ENCODE peak calls at places on chromosome 15, in five cellular contexts. K is GM13976, Y is left ventricle myocardium inferior, I is GM10248, D is omental fat pad. F is an unnamed sample.

GRCh38 chr15:43274136-43274535 is 7.4 kb upstream of the TGM5 start:
- DNase-seq in I (no peak), D (no peak), K (no peak), Y (peak), F (no peak)

GRCh38 chr15:57743424-57743823 is 36.9 kb downstream of the POLR2M start:
- DNase-seq in K (no peak), D (no peak), I (no peak), Y (no peak), F (no peak)

GRCh38 chr15:74906193-74906449 is 530 bp downstream of the FAM219B start:
- DNase-seq in D (no peak), K (no peak), Y (no peak), I (no peak), F (peak)

GRCh38 chr15:73317651-73318462 is 50.9 kb downstream of the HCN4 start:
- DNase-seq in Y (no peak), K (no peak), D (no peak), I (no peak), F (no peak)

GRCh38 chr15:48644498-48644826 is 1.0 kb downstream of the FBN1 start:
- DNase-seq in Y (peak), D (no peak), I (no peak), K (peak), F (no peak)

GRCh38 chr15:75531041-75531450 is 48.1 kb downstream of the PTPN9 start:
- DNase-seq in I (no peak), D (no peak), Y (peak), K (no peak), F (peak)

GRCh38 chr15:59933607-59934006 is 70.5 kb upstream of the FOXB1 start:
- DNase-seq in I (no peak), K (no peak), D (no peak), Y (no peak), F (no peak)

GRCh38 chr15:59303641-59304433 is 68.8 kb downstream of the MYO1E start:
- DNase-seq in D (no peak), Y (no peak), I (no peak), K (no peak), F (no peak)

GRCh38 chr15:56871867-56872266 is 46.6 kb upstream of the TCF12 start:
- DNase-seq in D (no peak), Y (no peak), K (no peak), I (no peak), F (no peak)

GRCh38 chr15:23075927-23076326 is 36.6 kb upstream of the TUBGCP5 start:
- DNase-seq in K (no peak), Y (no peak), D (no peak), I (no peak), F (peak)

GRCh38 chr15:63755162-63755561 is 78.6 kb downstream of the HERC1 start:
- DNase-seq in Y (no peak), D (no peak), I (no peak), K (no peak), F (no peak)
- TF ChIP-seq CTCF in Y (no peak), D (no peak), I (no peak), K (no peak), F (no peak)

GRCh38 chr15:50840520-50840919 is 68.0 kb upstream of the AP4E1 start:
- DNase-seq in I (no peak), D (no peak), Y (no peak), K (no peak), F (no peak)
- TF ChIP-seq CTCF in I (no peak), D (no peak), Y (no peak), K (no peak), F (no peak)

GRCh38 chr15:52783191-52783829 is 6.8 kb downstream of the ONECUT1 start:
- DNase-seq in K (no peak), I (no peak), Y (no peak), D (no peak), F (peak)

GRCh38 chr15:52784799-52785671 is 5.1 kb downstream of the ONECUT1 start:
- DNase-seq in Y (no peak), D (no peak), I (no peak), K (no peak), F (no peak)

GRCh38 chr15:52782514-52782913 is 7.6 kb downstream of the ONECUT1 start:
- DNase-seq in Y (no peak), K (no peak), D (no peak), I (no peak), F (no peak)

GRCh38 chr15:52785672-52786406 is 4.3 kb downstream of the ONECUT1 start:
- DNase-seq in Y (no peak), K (no peak), D (no peak), I (no peak), F (no peak)

GRCh38 chr15:52783929-52784798 is 6.0 kb downstream of the ONECUT1 start:
- DNase-seq in Y (no peak), D (no peak), K (peak), I (no peak), F (peak)
- TF ChIP-seq CTCF in Y (peak), D (no peak), K (peak), I (no peak), F (no peak)

GRCh38 chr15:94387442-94387841 is 156.1 kb downstream of the MCTP2 start:
- DNase-seq in Y (no peak), K (no peak), D (no peak), I (no peak), F (no peak)
- TF ChIP-seq CTCF in Y (no peak), K (no peak), D (no peak), I (no peak), F (no peak)

GRCh38 chr15:101254157-101255065 is 2.6 kb upstream of the CHSY1 start:
- DNase-seq in D (no peak), I (no peak), K (no peak), Y (no peak), F (no peak)

GRCh38 chr15:101250331-101250730 is 1.5 kb downstream of the CHSY1 start:
- DNase-seq in I (no peak), Y (no peak), K (no peak), D (no peak), F (no peak)

GRCh38 chr15:101250931-101251829 is 668 bp downstream of the CHSY1 start:
- DNase-seq in D (no peak), I (no peak), K (no peak), Y (no peak), F (peak)

GRCh38 chr15:101252836-101253235 is 988 bp upstream of the CHSY1 start:
- DNase-seq in I (no peak), Y (no peak), D (no peak), K (peak), F (no peak)

GRCh38 chr15:101251830-101252820 is at the start of gene CHSY1:
- DNase-seq in K (peak), D (peak), I (peak), Y (peak), F (peak)
- TF ChIP-seq CTCF in K (peak), D (no peak), I (peak), Y (peak), F (no peak)

DNA sequence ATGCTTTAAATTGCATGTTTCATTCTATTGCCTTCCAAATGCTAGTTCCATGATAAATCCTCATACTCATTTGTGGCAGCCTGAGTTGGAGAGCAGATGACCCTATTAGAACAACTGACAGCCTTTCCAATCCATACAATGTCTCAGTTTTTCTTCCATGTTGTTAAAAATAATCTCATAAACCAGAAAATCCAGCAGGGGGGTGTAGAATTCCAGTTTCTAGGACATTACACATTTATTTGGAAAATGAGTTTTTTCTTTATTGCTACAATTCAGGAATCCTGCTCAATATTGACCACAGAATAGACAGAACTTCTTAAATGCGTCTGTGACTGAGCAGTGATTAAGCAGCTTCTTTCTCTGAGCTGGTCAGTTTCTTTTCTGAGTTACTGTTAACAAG is 174.2 kb upstream of the ATP10A start:
- DNase-seq in Y (no peak), D (no peak), K (no peak), I (no peak), F (no peak)
- TF ChIP-seq CTCF in Y (no peak), D (no peak), K (no peak), I (no peak), F (no peak)

GRCh38 chr15:45320581-45320980 is 57.8 kb downstream of the GATM start:
- DNase-seq in Y (no peak), D (no peak), I (no peak), K (no peak), F (no peak)

GRCh38 chr15:45319472-45320214 is 58.7 kb downstream of the GATM start:
- DNase-seq in I (no peak), K (no peak), Y (no peak), D (no peak), F (no peak)

DNA sequence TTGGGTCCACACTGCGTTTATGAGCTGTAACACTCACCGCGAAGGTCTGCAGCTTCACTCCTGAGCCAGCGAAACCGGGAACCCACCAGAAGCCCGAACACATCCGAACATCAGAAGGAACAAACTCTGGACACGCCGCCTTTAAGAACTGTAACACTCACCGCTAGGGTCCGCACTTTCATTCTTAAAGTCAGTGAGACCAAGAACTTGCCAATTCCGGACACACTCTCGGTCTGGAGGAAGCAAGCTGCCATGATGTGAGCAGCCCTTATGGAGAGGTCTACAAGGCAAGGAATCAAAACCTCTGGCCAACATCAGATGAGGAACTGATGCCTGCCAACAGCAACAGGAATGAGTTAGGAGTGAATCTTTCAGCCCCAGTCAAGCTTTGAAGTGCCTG is 62.9 kb downstream of the SLC28A2 start:
- DNase-seq in D (no peak), Y (no peak), K (no peak), I (no peak), F (no peak)
- TF ChIP-seq CTCF in D (no peak), Y (peak), K (no peak), I (peak), F (no peak)

GRCh38 chr15:35439291-35439690 is 106.7 kb downstream of the DPH6 start:
- DNase-seq in K (no peak), D (no peak), Y (no peak), I (no peak), F (no peak)

GRCh38 chr15:35436422-35436821 is 109.5 kb downstream of the DPH6 start:
- DNase-seq in Y (no peak), I (no peak), D (no peak), K (no peak), F (no peak)

GRCh38 chr15:35440265-35440664 is 105.7 kb downstream of the DPH6 start:
- DNase-seq in D (no peak), K (no peak), Y (no peak), I (no peak), F (no peak)

GRCh38 chr15:35442734-35443133 is 103.2 kb downstream of the DPH6 start:
- DNase-seq in I (no peak), K (no peak), Y (no peak), D (no peak), F (no peak)

DNA sequence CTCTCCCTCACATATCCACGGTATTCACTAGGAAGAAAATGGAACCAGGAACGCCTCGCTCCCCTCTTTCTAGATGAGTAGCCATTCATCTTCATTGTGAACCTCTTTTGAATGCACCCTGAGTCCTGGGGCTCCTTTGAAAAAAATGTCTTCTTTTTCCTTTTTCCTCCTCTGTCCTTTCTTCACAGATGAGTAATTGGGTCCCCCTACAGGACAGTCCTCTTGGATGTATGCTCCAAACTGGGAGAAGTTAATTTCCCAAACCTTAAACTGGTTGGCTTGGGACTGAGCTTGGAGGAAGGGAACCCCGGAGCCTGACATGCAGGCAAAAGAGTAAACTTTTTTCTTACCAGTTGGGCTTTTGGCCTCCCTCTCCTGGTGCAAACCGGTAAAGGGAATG is 108.8 kb downstream of the DPH6 start:
- DNase-seq in I (no peak), Y (no peak), K (no peak), D (no peak), F (no peak)
- TF ChIP-seq CTCF in I (no peak), Y (no peak), K (no peak), D (no peak), F (no peak)